ENCODE peak calls at places on chromosomes 11 and 22, in ten cellular contexts. One of them, this sample, is unnamed.

GRCh38 chr22:29197096-29197495 is 8.6 kb upstream of the EMID1 start:
- DNase-seq in A549: no peak
- DNase-seq in heart left ventricle: no peak
- DNase-seq in AG10803: no peak
- DNase-seq in lower leg skin: no peak
- DNase-seq in M059J: no peak
- DNase-seq in NCI-H510A: no peak
- DNase-seq in activated naive CD8-positive, alpha-beta T cell treated with anti-CD3 and anti-CD28 coated beads, Interleukin-2, amount 50 U/mL, for 24 hours: no peak
- DNase-seq in nucleus accumbens: no peak
- DNase-seq in astrocyte of the spinal cord: no peak
- DNase-seq in this sample: no peak

GRCh38 chr22:40006641-40007040 is 11.9 kb downstream of the FAM83F start:
- DNase-seq in A549: no peak
- DNase-seq in heart left ventricle: no peak
- DNase-seq in AG10803: no peak
- DNase-seq in lower leg skin: no peak
- DNase-seq in M059J: no peak
- DNase-seq in NCI-H510A: no peak
- DNase-seq in activated naive CD8-positive, alpha-beta T cell treated with anti-CD3 and anti-CD28 coated beads, Interleukin-2, amount 50 U/mL, for 24 hours: no peak
- DNase-seq in nucleus accumbens: no peak
- DNase-seq in astrocyte of the spinal cord: no peak
- DNase-seq in this sample: no peak

GRCh38 chr11:107576497-107577086 is 11.1 kb upstream of the ALKBH8 start:
- DNase-seq in A549: no peak
- DNase-seq in heart left ventricle: no peak
- DNase-seq in AG10803: peak; percentile 56
- DNase-seq in lower leg skin: peak; percentile 27
- DNase-seq in M059J: peak; percentile 60
- DNase-seq in NCI-H510A: no peak
- DNase-seq in activated naive CD8-positive, alpha-beta T cell treated with anti-CD3 and anti-CD28 coated beads, Interleukin-2, amount 50 U/mL, for 24 hours: peak; percentile 61
- DNase-seq in nucleus accumbens: peak; percentile 25
- DNase-seq in astrocyte of the spinal cord: peak; percentile 48
- DNase-seq in this sample: peak; percentile 7

GRCh38 chr11:61306221-61306620 is 11.1 kb upstream of the VWCE start:
- DNase-seq in A549: no peak
- DNase-seq in heart left ventricle: no peak
- DNase-seq in AG10803: no peak
- DNase-seq in lower leg skin: no peak
- DNase-seq in M059J: no peak
- DNase-seq in NCI-H510A: no peak
- DNase-seq in activated naive CD8-positive, alpha-beta T cell treated with anti-CD3 and anti-CD28 coated beads, Interleukin-2, amount 50 U/mL, for 24 hours: no peak
- DNase-seq in nucleus accumbens: no peak
- DNase-seq in astrocyte of the spinal cord: no peak
- DNase-seq in this sample: no peak

GRCh38 chr11:10678106-10678505 is 15.4 kb downstream of the IRAG1 start:
- DNase-seq in A549: no peak
- DNase-seq in heart left ventricle: no peak
- DNase-seq in AG10803: no peak
- DNase-seq in lower leg skin: no peak
- DNase-seq in M059J: no peak
- DNase-seq in NCI-H510A: no peak
- DNase-seq in activated naive CD8-positive, alpha-beta T cell treated with anti-CD3 and anti-CD28 coated beads, Interleukin-2, amount 50 U/mL, for 24 hours: no peak
- DNase-seq in nucleus accumbens: no peak
- DNase-seq in astrocyte of the spinal cord: no peak
- DNase-seq in this sample: no peak

GRCh38 chr11:132430352-132431091 is 1060.1 kb downstream of the NTM start:
- DNase-seq in A549: no peak
- DNase-seq in heart left ventricle: no peak
- DNase-seq in AG10803: peak; percentile 54
- DNase-seq in lower leg skin: no peak
- DNase-seq in M059J: peak; percentile 41
- DNase-seq in NCI-H510A: peak; percentile 48
- DNase-seq in activated naive CD8-positive, alpha-beta T cell treated with anti-CD3 and anti-CD28 coated beads, Interleukin-2, amount 50 U/mL, for 24 hours: no peak
- DNase-seq in nucleus accumbens: no peak
- DNase-seq in astrocyte of the spinal cord: no peak
- DNase-seq in this sample: no peak

GRCh38 chr11:20594274-20595061 is 4.9 kb upstream of the SLC6A5 start:
- DNase-seq in A549: no peak
- DNase-seq in heart left ventricle: no peak
- DNase-seq in AG10803: no peak
- DNase-seq in lower leg skin: no peak
- DNase-seq in M059J: no peak
- DNase-seq in NCI-H510A: no peak
- DNase-seq in activated naive CD8-positive, alpha-beta T cell treated with anti-CD3 and anti-CD28 coated beads, Interleukin-2, amount 50 U/mL, for 24 hours: no peak
- DNase-seq in nucleus accumbens: no peak
- DNase-seq in astrocyte of the spinal cord: no peak
- DNase-seq in this sample: no peak

GRCh38 chr11:5343474-5344335 is at the start of gene OR51B5:
- DNase-seq in A549: no peak
- DNase-seq in heart left ventricle: no peak
- DNase-seq in AG10803: no peak
- DNase-seq in lower leg skin: no peak
- DNase-seq in M059J: no peak
- DNase-seq in NCI-H510A: no peak
- DNase-seq in activated naive CD8-positive, alpha-beta T cell treated with anti-CD3 and anti-CD28 coated beads, Interleukin-2, amount 50 U/mL, for 24 hours: no peak
- DNase-seq in nucleus accumbens: no peak
- DNase-seq in astrocyte of the spinal cord: no peak
- DNase-seq in this sample: no peak

GRCh38 chr22:22771696-22772377 is 115.8 kb upstream of the IGLL5 start:
- DNase-seq in A549: no peak
- DNase-seq in heart left ventricle: no peak
- DNase-seq in AG10803: no peak
- DNase-seq in lower leg skin: no peak
- DNase-seq in M059J: no peak
- DNase-seq in NCI-H510A: no peak
- DNase-seq in activated naive CD8-positive, alpha-beta T cell treated with anti-CD3 and anti-CD28 coated beads, Interleukin-2, amount 50 U/mL, for 24 hours: no peak
- DNase-seq in nucleus accumbens: no peak
- DNase-seq in astrocyte of the spinal cord: no peak
- DNase-seq in this sample: no peak

GRCh38 chr22:35288116-35288515 is 11.6 kb upstream of the TOM1 start:
- DNase-seq in A549: no peak
- DNase-seq in heart left ventricle: no peak
- DNase-seq in AG10803: no peak
- DNase-seq in lower leg skin: no peak
- DNase-seq in M059J: no peak
- DNase-seq in NCI-H510A: no peak
- DNase-seq in activated naive CD8-positive, alpha-beta T cell treated with anti-CD3 and anti-CD28 coated beads, Interleukin-2, amount 50 U/mL, for 24 hours: no peak
- DNase-seq in nucleus accumbens: no peak
- DNase-seq in astrocyte of the spinal cord: no peak
- DNase-seq in this sample: no peak

GRCh38 chr22:37818397-37819099 is 4.6 kb upstream of the GALR3 start:
- DNase-seq in A549: no peak
- DNase-seq in heart left ventricle: peak; percentile 71
- DNase-seq in AG10803: no peak
- DNase-seq in lower leg skin: no peak
- DNase-seq in M059J: peak; percentile 33
- DNase-seq in NCI-H510A: no peak
- DNase-seq in activated naive CD8-positive, alpha-beta T cell treated with anti-CD3 and anti-CD28 coated beads, Interleukin-2, amount 50 U/mL, for 24 hours: peak; percentile 66
- DNase-seq in nucleus accumbens: peak; percentile 22
- DNase-seq in astrocyte of the spinal cord: peak; percentile 49
- DNase-seq in this sample: no peak

GRCh38 chr11:134730096-134730495 is 318.1 kb upstream of the B3GAT1 start:
- DNase-seq in A549: no peak
- DNase-seq in heart left ventricle: no peak
- DNase-seq in AG10803: no peak
- DNase-seq in lower leg skin: no peak
- DNase-seq in M059J: no peak
- DNase-seq in NCI-H510A: no peak
- DNase-seq in activated naive CD8-positive, alpha-beta T cell treated with anti-CD3 and anti-CD28 coated beads, Interleukin-2, amount 50 U/mL, for 24 hours: no peak
- DNase-seq in nucleus accumbens: no peak
- DNase-seq in astrocyte of the spinal cord: no peak
- DNase-seq in this sample: no peak

GRCh38 chr22:35629406-35630234 is 12.5 kb upstream of the MB start:
- DNase-seq in A549: peak; percentile 93
- DNase-seq in heart left ventricle: peak; percentile 77
- DNase-seq in AG10803: peak; percentile 99
- DNase-seq in lower leg skin: peak; percentile 65
- DNase-seq in M059J: peak; percentile 98
- DNase-seq in NCI-H510A: no peak
- DNase-seq in activated naive CD8-positive, alpha-beta T cell treated with anti-CD3 and anti-CD28 coated beads, Interleukin-2, amount 50 U/mL, for 24 hours: peak; percentile 77
- DNase-seq in nucleus accumbens: no peak
- DNase-seq in astrocyte of the spinal cord: peak; percentile 98
- DNase-seq in this sample: peak; percentile 94

GRCh38 chr11:46701078-46701654 is 335 bp downstream of the ZNF408 start:
- DNase-seq in A549: no peak
- DNase-seq in heart left ventricle: no peak
- DNase-seq in AG10803: no peak
- DNase-seq in lower leg skin: no peak
- DNase-seq in M059J: no peak
- DNase-seq in NCI-H510A: no peak
- DNase-seq in activated naive CD8-positive, alpha-beta T cell treated with anti-CD3 and anti-CD28 coated beads, Interleukin-2, amount 50 U/mL, for 24 hours: peak; percentile 11
- DNase-seq in nucleus accumbens: no peak
- DNase-seq in astrocyte of the spinal cord: no peak
- DNase-seq in this sample: no peak

GRCh38 chr22:30234786-30235470 is 11.6 kb downstream of the LIF start:
- DNase-seq in A549: no peak
- DNase-seq in heart left ventricle: no peak
- DNase-seq in AG10803: peak; percentile 83
- DNase-seq in lower leg skin: no peak
- DNase-seq in M059J: peak; percentile 88
- DNase-seq in NCI-H510A: no peak
- DNase-seq in activated naive CD8-positive, alpha-beta T cell treated with anti-CD3 and anti-CD28 coated beads, Interleukin-2, amount 50 U/mL, for 24 hours: no peak
- DNase-seq in nucleus accumbens: no peak
- DNase-seq in astrocyte of the spinal cord: peak; percentile 90
- DNase-seq in this sample: no peak

GRCh38 chr11:65549088-65549487 is 9.1 kb downstream of the LTBP3 start:
- DNase-seq in A549: no peak
- DNase-seq in heart left ventricle: no peak
- DNase-seq in AG10803: no peak
- DNase-seq in lower leg skin: no peak
- DNase-seq in M059J: no peak
- DNase-seq in NCI-H510A: no peak
- DNase-seq in activated naive CD8-positive, alpha-beta T cell treated with anti-CD3 and anti-CD28 coated beads, Interleukin-2, amount 50 U/mL, for 24 hours: no peak
- DNase-seq in nucleus accumbens: no peak
- DNase-seq in astrocyte of the spinal cord: no peak
- DNase-seq in this sample: no peak

GRCh38 chr11:57432714-57433163 is 5.8 kb upstream of the SLC43A3 start:
- DNase-seq in A549: no peak
- DNase-seq in heart left ventricle: no peak
- DNase-seq in AG10803: peak; percentile 54
- DNase-seq in lower leg skin: peak; percentile 36
- DNase-seq in M059J: peak; percentile 89
- DNase-seq in NCI-H510A: no peak
- DNase-seq in activated naive CD8-positive, alpha-beta T cell treated with anti-CD3 and anti-CD28 coated beads, Interleukin-2, amount 50 U/mL, for 24 hours: peak; percentile 50
- DNase-seq in nucleus accumbens: no peak
- DNase-seq in astrocyte of the spinal cord: peak; percentile 86
- DNase-seq in this sample: peak; percentile 73

GRCh38 chr22:20060700-20061480 is 19.2 kb upstream of the DGCR8 start:
- DNase-seq in A549: no peak
- DNase-seq in heart left ventricle: no peak
- DNase-seq in AG10803: no peak
- DNase-seq in lower leg skin: no peak
- DNase-seq in M059J: no peak
- DNase-seq in NCI-H510A: no peak
- DNase-seq in activated naive CD8-positive, alpha-beta T cell treated with anti-CD3 and anti-CD28 coated beads, Interleukin-2, amount 50 U/mL, for 24 hours: peak; percentile 24
- DNase-seq in nucleus accumbens: no peak
- DNase-seq in astrocyte of the spinal cord: no peak
- DNase-seq in this sample: no peak

GRCh38 chr22:42780070-42780540 is 59.4 kb upstream of the A4GALT start:
- DNase-seq in A549: peak; percentile 93
- DNase-seq in heart left ventricle: no peak
- DNase-seq in AG10803: peak; percentile 97
- DNase-seq in lower leg skin: peak; percentile 86
- DNase-seq in M059J: peak; percentile 82
- DNase-seq in NCI-H510A: peak; percentile 45
- DNase-seq in activated naive CD8-positive, alpha-beta T cell treated with anti-CD3 and anti-CD28 coated beads, Interleukin-2, amount 50 U/mL, for 24 hours: peak; percentile 40
- DNase-seq in nucleus accumbens: no peak
- DNase-seq in astrocyte of the spinal cord: peak; percentile 95
- DNase-seq in this sample: peak; percentile 54

GRCh38 chr11:119306373-119306890 is 10.5 kb downstream of the MCAM start:
- DNase-seq in A549: no peak
- DNase-seq in heart left ventricle: no peak
- DNase-seq in AG10803: peak; percentile 76
- DNase-seq in lower leg skin: no peak
- DNase-seq in M059J: no peak
- DNase-seq in NCI-H510A: no peak
- DNase-seq in activated naive CD8-positive, alpha-beta T cell treated with anti-CD3 and anti-CD28 coated beads, Interleukin-2, amount 50 U/mL, for 24 hours: peak; percentile 33
- DNase-seq in nucleus accumbens: no peak
- DNase-seq in astrocyte of the spinal cord: no peak
- DNase-seq in this sample: no peak

GRCh38 chr11:7690648-7691047 is 15.6 kb downstream of the OVCH2 start:
- DNase-seq in A549: no peak
- DNase-seq in heart left ventricle: no peak
- DNase-seq in AG10803: no peak
- DNase-seq in lower leg skin: no peak
- DNase-seq in M059J: peak; percentile 83
- DNase-seq in NCI-H510A: no peak
- DNase-seq in activated naive CD8-positive, alpha-beta T cell treated with anti-CD3 and anti-CD28 coated beads, Interleukin-2, amount 50 U/mL, for 24 hours: no peak
- DNase-seq in nucleus accumbens: no peak
- DNase-seq in astrocyte of the spinal cord: peak; percentile 19
- DNase-seq in this sample: peak; percentile 9

This sample was measured in T1000.